ENCODE peak calls at places on chromosomes 12 and 14, in four cellular contexts. V is mammary epithelial cell, U is ovary, B is lower lobe of right lung. F is an unnamed sample.

GRCh38 chr12:113236539-113237354 is 15.5 kb downstream of the TPCN1 start:
- DNase-seq in V (no peak), U (no peak), B (no peak), F (no peak)

GRCh38 chr12:57838594-57839302 is 7.8 kb downstream of the CTDSP2 start:
- DNase-seq in V (no peak), U (no peak), B (no peak), F (no peak)

GRCh38 chr12:122785503-122785902 is 11.1 kb downstream of the CCDC62 start:
- DNase-seq in V (no peak), U (no peak), B (no peak), F (no peak)

GRCh38 chr14:101551729-101552595 is 9.3 kb upstream of the DIO3 start:
- DNase-seq in V (no peak), U (peak), B (no peak), F (no peak)

GRCh38 chr12:37547611-37548010 is 769.0 kb upstream of the ALG10B start:
- DNase-seq in V (no peak), U (no peak), B (no peak), F (no peak)

GRCh38 chr12:131438874-131439273 is 272.0 kb upstream of the SFSWAP start:
- DNase-seq in V (no peak), U (no peak), B (no peak), F (no peak)

GRCh38 chr14:77071938-77072388 is 26.1 kb upstream of the CIPC start:
- DNase-seq in V (peak), U (no peak), B (no peak), F (peak)

GRCh38 chr12:31603546-31604009 is 12.6 kb upstream of the DENND5B start:
- DNase-seq in V (no peak), U (no peak), B (no peak), F (no peak)

GRCh38 chr14:22900088-22900799 is 17.2 kb downstream of the REM2 start:
- DNase-seq in V (peak), U (no peak), B (no peak), F (peak)

GRCh38 chr12:49623142-49623899 is at the start of gene PRPF40B:
- DNase-seq in V (peak), U (peak), B (peak), F (peak)

GRCh38 chr14:52067873-52068740 is 752 bp downstream of the NID2 start:
- DNase-seq in V (no peak), U (peak), B (no peak), F (no peak)

GRCh38 chr12:77374687-77375086 is 309.3 kb upstream of the E2F7 start:
- DNase-seq in V (no peak), U (no peak), B (no peak), F (no peak)

GRCh38 chr12:128455849-128456248 is 188.9 kb downstream of the TMEM132C start:
- DNase-seq in V (no peak), U (no peak), B (no peak), F (no peak)

GRCh38 chr12:25553083-25553482 is at the start of gene LMNTD1:
- DNase-seq in V (peak), U (no peak), B (no peak), F (no peak)

GRCh38 chr12:1807489-1807888 is 12.9 kb upstream of the LRTM2 start:
- DNase-seq in V (no peak), U (no peak), B (peak), F (no peak)

GRCh38 chr12:97560766-97561165 is 98.2 kb downstream of the RMST start:
- DNase-seq in V (no peak), U (no peak), B (no peak), F (no peak)

GRCh38 chr14:56514663-56515371 is 64.8 kb upstream of the TMEM260 start:
- DNase-seq in V (no peak), U (no peak), B (no peak), F (no peak)

GRCh38 chr12:98736352-98737326 is 91.5 kb downstream of the APAF1 start:
- DNase-seq in V (no peak), U (no peak), B (no peak), F (no peak)

GRCh38 chr12:3304436-3305135 is 186.4 kb upstream of the PRMT8 start:
- DNase-seq in V (peak), U (no peak), B (no peak), F (peak)

GRCh38 chr12:108099778-108100177 is 29.3 kb upstream of the WSCD2 start:
- DNase-seq in V (no peak), U (no peak), B (no peak), F (no peak)

GRCh38 chr12:116333402-116333801 is 55.9 kb upstream of the MED13L start:
- DNase-seq in V (no peak), U (no peak), B (no peak), F (no peak)

GRCh38 chr12:130627175-130627574 is 88.9 kb downstream of the RIMBP2 start:
- DNase-seq in V (no peak), U (no peak), B (no peak), F (no peak)

GRCh38 chr12:30792648-30793499 is 38.1 kb upstream of the CAPRIN2 start:
- DNase-seq in V (peak), U (no peak), B (no peak), F (peak)

GRCh38 chr12:130621696-130622298 is 94.3 kb downstream of the RIMBP2 start:
- DNase-seq in V (no peak), U (no peak), B (no peak), F (no peak)

GRCh38 chr12:91180577-91180976 is 2.0 kb downstream of the DCN start:
- DNase-seq in V (no peak), U (no peak), B (no peak), F (no peak)

GRCh38 chr12:13164859-13165577 is 31.5 kb upstream of the EMP1 start:
- DNase-seq in V (no peak), U (no peak), B (no peak), F (no peak)

GRCh38 chr12:98151105-98151504 is 364.3 kb upstream of the TMPO start:
- DNase-seq in V (no peak), U (no peak), B (no peak), F (no peak)

GRCh38 chr12:116202433-116202832 is 75.1 kb downstream of the MED13L start:
- DNase-seq in V (no peak), U (no peak), B (no peak), F (no peak)

GRCh38 chr12:113359939-113360748 is 1.8 kb downstream of the PLBD2 start:
- DNase-seq in V (no peak), U (no peak), B (no peak), F (no peak)

GRCh38 chr12:2902287-2902880 is 11.7 kb downstream of the TULP3 start:
- DNase-seq in V (no peak), U (no peak), B (no peak), F (no peak)

GRCh38 chr14:51474854-51475253 is 176.9 kb upstream of the FRMD6 start:
- DNase-seq in V (no peak), U (no peak), B (no peak), F (no peak)

GRCh38 chr14:23056257-23056955 is 914 bp downstream of the CDH24 start:
- DNase-seq in V (peak), U (no peak), B (peak), F (peak)

GRCh38 chr12:42812086-42812485 is 222.5 kb upstream of the PRICKLE1 start:
- DNase-seq in V (no peak), U (no peak), B (no peak), F (no peak)

GRCh38 chr12:71075743-71076142 is 82.1 kb downstream of the TSPAN8 start:
- DNase-seq in V (no peak), U (no peak), B (no peak), F (no peak)

GRCh38 chr12:125412506-125412905 is 347.3 kb downstream of the AACS start:
- DNase-seq in V (no peak), U (no peak), B (no peak), F (no peak)

GRCh38 chr12:334114-334513 is 55.0 kb downstream of the KDM5A start:
- DNase-seq in V (no peak), U (no peak), B (no peak), F (no peak)
- H3K27ac ChIP-seq in V (no peak), U (no peak), B (no peak), F (no peak)

GRCh38 chr12:103964805-103965204 is 867 bp upstream of the TDG start:
- DNase-seq in V (no peak), U (no peak), B (no peak), F (no peak)
- H3K27ac ChIP-seq in V (peak), U (peak), B (peak), F (no peak)

GRCh38 chr12:51011960-51012359 is 14.2 kb downstream of the SLC11A2 start:
- DNase-seq in V (no peak), U (no peak), B (peak), F (no peak)
- H3K27ac ChIP-seq in V (no peak), U (no peak), B (no peak), F (peak)

DNA sequence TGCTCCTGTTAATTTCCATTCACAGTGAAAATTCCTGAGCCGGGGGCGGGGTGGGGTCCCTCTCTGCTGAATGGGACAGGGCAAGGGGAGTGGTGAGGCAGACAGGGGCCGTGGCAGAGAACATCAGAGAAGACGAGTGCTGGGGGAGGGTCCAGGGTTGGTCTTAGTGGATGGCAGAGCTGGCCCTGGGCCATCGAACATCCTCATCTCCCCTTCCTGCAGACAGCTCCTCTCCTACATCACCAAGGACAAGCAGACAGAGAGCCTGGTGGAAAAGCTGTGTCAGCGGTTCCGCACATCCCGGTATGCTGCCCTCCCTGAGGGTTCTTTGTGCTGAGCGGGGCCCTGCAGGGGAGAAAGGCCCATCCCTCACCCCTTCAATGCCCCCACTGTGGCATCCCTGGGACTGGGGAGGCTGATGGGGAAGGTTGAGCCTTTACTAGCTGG is 5.0 kb upstream of the GAPDH start:
- DNase-seq in V (no peak), U (peak), B (no peak), F (no peak)
- H3K27ac ChIP-seq in V (peak), U (no peak), B (no peak), F (peak)